ENCODE peak calls at places on chromosomes 2 and 18, in nine cellular contexts. K is cardiac fibroblast, V is activated B cell treated with CpG ODN at 0.5 μM for 24 hours, N is IMR-90, E is coronary artery, U is tibial nerve, I is A549, L is SK-N-SH, C is GM12878. A is an unnamed sample.

GRCh38 chr2:172446524-172447063 is 19.2 kb downstream of the ITGA6 start:
- DNase-seq in E (no peak), V (no peak), L (no peak), C (no peak), I (no peak), N (no peak), K (no peak), U (no peak), A (no peak)

GRCh38 chr18:8298186-8298585 is 311.1 kb upstream of the RAB12 start:
- DNase-seq in I (no peak), K (no peak), E (no peak), U (no peak), V (no peak), L (no peak), N (peak), C (no peak), A (no peak)

GRCh38 chr2:98771771-98772521 is 41.0 kb upstream of the MGAT4A start:
- DNase-seq in L (no peak), N (no peak), K (peak), U (no peak), I (no peak), C (no peak), V (no peak), E (no peak), A (no peak)

GRCh38 chr18:47602273-47602897 is 328.1 kb downstream of the SMAD2 start:
- DNase-seq in E (peak), N (no peak), C (no peak), L (no peak), U (no peak), V (no peak), K (no peak), I (no peak), A (no peak)

GRCh38 chr18:74216661-74217110 is 68.4 kb downstream of the TIMM21 start:
- DNase-seq in U (no peak), E (no peak), C (no peak), K (no peak), I (no peak), N (no peak), V (no peak), L (no peak), A (no peak)

GRCh38 chr2:26429779-26430654 is 28.3 kb downstream of the DRC1 start:
- DNase-seq in V (no peak), E (no peak), L (no peak), C (no peak), N (no peak), I (no peak), K (no peak), U (no peak), A (no peak)

GRCh38 chr2:12554235-12555011 is 162.3 kb upstream of the TRIB2 start:
- DNase-seq in I (no peak), N (no peak), U (no peak), V (no peak), K (no peak), E (no peak), C (no peak), L (no peak), A (no peak)

GRCh38 chr2:96760986-96761832 is 507 bp downstream of the CNNM4 start:
- DNase-seq in E (peak), K (peak), L (no peak), V (no peak), I (peak), U (no peak), C (no peak), N (no peak), A (no peak)

GRCh38 chr2:238313289-238313990 is 6.9 kb upstream of the TRAF3IP1 start:
- DNase-seq in N (no peak), C (no peak), E (no peak), I (no peak), U (no peak), K (no peak), V (no peak), L (no peak), A (no peak)

GRCh38 chr2:6011871-6012380 is 319.7 kb downstream of the SOX11 start:
- DNase-seq in V (no peak), I (no peak), L (peak), E (no peak), K (no peak), N (no peak), C (no peak), U (no peak), A (no peak)

GRCh38 chr2:2704380-2705093 is 373.5 kb upstream of the MYT1L start:
- DNase-seq in V (no peak), C (no peak), I (no peak), E (no peak), K (no peak), N (no peak), U (no peak), L (no peak), A (no peak)

GRCh38 chr2:241636182-241636982 is 576 bp downstream of the THAP4 start:
- DNase-seq in L (peak), N (peak), K (peak), I (peak), C (no peak), V (peak), U (no peak), E (no peak), A (no peak)

DNA sequence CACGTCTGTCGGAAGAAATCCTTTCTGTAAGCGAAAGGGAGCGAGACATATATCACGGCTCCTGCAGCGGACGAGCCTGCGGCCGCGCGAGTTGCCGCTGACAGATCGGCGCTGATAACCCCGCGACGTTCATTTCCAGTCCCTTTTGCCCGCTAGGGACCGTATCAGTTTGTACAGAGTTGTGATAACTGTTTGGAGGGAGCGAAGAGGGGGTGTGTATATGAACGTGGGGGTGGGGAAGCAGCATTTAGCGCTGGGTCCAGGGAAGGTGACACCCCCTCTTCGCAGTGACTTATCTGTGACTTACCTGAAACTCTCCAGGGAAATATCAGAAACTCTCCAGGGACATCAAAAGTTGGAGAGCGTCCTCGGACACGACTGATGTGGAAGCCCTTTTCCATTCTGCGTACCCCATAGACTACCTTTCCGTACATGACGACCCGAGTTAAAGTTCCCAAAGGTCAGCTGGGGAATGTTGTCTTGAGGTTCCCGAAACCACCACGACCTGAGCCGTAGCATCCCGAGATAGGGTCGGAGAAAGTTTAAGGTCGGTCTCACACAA is 948 bp upstream of the GATA6 start:
- DNase-seq in I (peak), N (no peak), L (peak), C (no peak), K (peak), U (no peak), E (no peak), V (no peak), A (no peak)
- TF ChIP-seq CTCF in I (no peak), N (no peak), L (peak), C (no peak), K (no peak), U (no peak), E (no peak), V (no peak), A (no peak)

GRCh38 chr18:26405190-26405781 is 143.1 kb downstream of the KCTD1 start:
- DNase-seq in E (no peak), K (peak), N (peak), L (peak), U (no peak), V (no peak), I (peak), C (no peak), A (peak)
- TF ChIP-seq CTCF in E (no peak), K (peak), N (peak), L (peak), U (peak), V (no peak), I (peak), C (peak), A (peak)

DNA sequence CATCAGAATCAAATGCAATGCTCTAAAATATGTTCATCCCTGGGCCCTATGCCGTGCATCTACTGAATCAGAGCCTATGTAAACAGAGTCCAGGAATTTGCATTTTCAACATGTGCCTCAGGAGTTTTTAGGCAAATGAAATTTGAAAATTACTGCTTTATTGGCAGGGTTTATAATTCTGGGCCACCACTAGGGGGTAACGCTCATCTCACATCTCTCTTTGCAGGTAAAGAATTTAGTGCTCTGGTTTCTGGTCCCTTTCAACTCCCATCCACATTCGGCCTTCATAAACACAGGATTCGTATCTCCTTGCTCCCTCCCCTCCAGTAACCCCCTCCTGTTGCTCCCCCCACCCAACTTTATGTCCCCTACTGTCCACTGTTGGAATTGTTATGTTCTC is 49.3 kb downstream of the LYPD6B start:
- DNase-seq in L (no peak), U (no peak), E (no peak), K (no peak), I (no peak), N (no peak), C (no peak), V (no peak), A (no peak)
- TF ChIP-seq CTCF in L (peak), U (no peak), E (no peak), K (no peak), I (no peak), N (peak), C (peak), V (no peak), A (peak)

GRCh38 chr2:201058914-201059313 is 12.6 kb downstream of the HYCC2 start:
- DNase-seq in K (no peak), I (no peak), V (no peak), U (no peak), L (no peak), C (no peak), E (no peak), N (no peak), A (no peak)

GRCh38 chr2:201057715-201058248 is 13.7 kb downstream of the HYCC2 start:
- DNase-seq in I (no peak), K (no peak), U (no peak), E (no peak), L (no peak), V (no peak), N (no peak), C (no peak), A (no peak)

GRCh38 chr2:201059961-201060525 is 11.4 kb downstream of the HYCC2 start:
- DNase-seq in C (no peak), L (no peak), V (no peak), N (no peak), E (no peak), K (no peak), I (no peak), U (no peak), A (no peak)

GRCh38 chr2:201057089-201057499 is 14.4 kb downstream of the HYCC2 start:
- DNase-seq in E (no peak), C (no peak), N (peak), V (no peak), K (peak), L (peak), I (no peak), U (no peak), A (no peak)
- TF ChIP-seq CTCF in E (no peak), C (no peak), N (no peak), V (no peak), K (no peak), L (no peak), I (no peak), U (no peak), A (no peak)

GRCh38 chr2:85246348-85246747 is 81.4 kb downstream of the TGOLN2 start:
- DNase-seq in N (no peak), I (no peak), C (no peak), L (peak), E (no peak), V (no peak), K (no peak), U (no peak), A (no peak)

GRCh38 chr2:85244798-85245197 is 83.0 kb downstream of the TGOLN2 start:
- DNase-seq in V (no peak), K (no peak), C (no peak), N (no peak), U (no peak), E (no peak), I (no peak), L (no peak), A (no peak)

GRCh38 chr2:85242321-85242720 is 85.5 kb downstream of the TGOLN2 start:
- DNase-seq in E (no peak), N (no peak), L (no peak), C (no peak), V (no peak), U (no peak), K (no peak), I (no peak), A (no peak)

GRCh38 chr2:85245891-85246290 is 81.9 kb downstream of the TGOLN2 start:
- DNase-seq in N (no peak), K (no peak), L (no peak), U (no peak), V (no peak), C (no peak), E (no peak), I (no peak), A (no peak)

DNA sequence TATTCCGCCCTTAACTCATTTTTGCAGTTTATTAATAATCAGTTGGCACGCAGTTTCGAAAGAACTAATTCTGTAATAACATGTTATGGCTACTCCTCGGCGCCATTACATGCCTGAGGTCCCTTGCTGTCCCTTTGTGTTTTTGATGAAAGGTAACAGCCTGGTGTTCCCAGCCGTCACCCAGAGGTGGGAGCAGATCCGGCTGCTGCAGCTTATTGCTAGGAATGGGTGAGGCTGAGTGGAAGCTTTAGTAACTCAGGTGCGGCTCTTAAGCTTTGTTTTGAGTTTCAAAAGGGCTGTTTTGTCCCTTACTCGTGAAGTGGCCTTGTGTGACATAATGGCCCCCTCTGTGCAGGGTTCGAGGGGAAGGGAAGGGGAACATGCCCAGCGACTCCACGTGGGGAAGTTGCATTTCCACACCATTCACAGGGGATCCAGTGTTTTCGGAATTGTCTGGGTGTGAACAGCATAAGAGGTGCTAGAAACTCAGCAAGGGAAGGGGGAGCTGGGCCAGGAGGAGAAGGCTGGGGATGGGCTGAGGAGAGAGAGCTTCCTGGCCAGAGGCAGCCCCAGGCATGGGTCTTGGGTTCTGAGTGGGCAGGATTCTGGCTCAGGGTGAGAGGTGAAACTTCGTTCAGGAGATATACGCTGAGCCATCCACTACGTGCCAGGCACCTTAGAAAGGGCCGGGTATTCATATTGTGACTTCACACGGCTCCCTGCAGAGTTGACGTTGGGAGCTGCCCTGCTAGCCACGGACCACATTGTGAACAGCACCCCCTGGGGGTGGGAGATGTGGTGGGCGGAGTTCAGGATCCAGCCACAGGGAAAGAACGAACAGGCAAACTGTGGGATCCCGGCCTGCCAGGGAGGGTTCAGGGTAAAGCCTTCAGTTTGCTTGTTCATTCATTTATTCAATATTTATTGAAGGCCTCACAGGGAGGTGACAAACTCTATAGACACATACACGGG is 84.4 kb downstream of the TGOLN2 start:
- DNase-seq in U (peak), I (peak), V (no peak), K (no peak), E (no peak), C (no peak), L (peak), N (no peak), A (no peak)
- TF ChIP-seq CTCF in U (peak), I (peak), V (no peak), K (peak), E (peak), C (peak), L (peak), N (peak), A (peak)

DNA sequence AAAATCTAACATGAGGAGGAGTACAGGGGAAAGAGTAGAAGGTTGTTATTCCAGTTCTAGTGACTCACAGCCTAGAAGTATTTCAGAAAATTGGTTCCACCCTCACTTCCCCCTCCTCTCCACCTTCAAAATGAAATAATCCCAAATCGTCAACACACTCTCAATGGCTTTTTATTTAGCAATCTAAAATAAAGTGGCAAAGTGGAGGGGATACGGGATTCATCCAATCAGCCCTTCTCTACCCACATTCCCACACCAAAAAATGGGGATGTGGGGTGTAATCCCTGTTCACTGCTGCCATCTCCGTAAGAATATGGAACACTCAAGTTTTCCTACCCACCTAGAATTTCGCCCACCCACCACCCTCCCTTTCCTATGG is 987 bp downstream of the NCKAP1 start:
- DNase-seq in L (no peak), N (peak), C (no peak), E (no peak), K (peak), V (no peak), U (no peak), I (no peak), A (no peak)
- TF ChIP-seq CTCF in L (peak), N (no peak), C (no peak), E (no peak), K (no peak), V (no peak), U (no peak), I (no peak), A (no peak)

GRCh38 chr18:22335644-22336275 is 82.0 kb downstream of the CTAGE1 start:
- DNase-seq in V (no peak), I (no peak), L (no peak), K (peak), N (no peak), U (no peak), C (no peak), E (no peak), A (no peak)

GRCh38 chr18:22337311-22337710 is 80.4 kb downstream of the CTAGE1 start:
- DNase-seq in U (no peak), V (no peak), N (no peak), K (peak), C (no peak), E (no peak), L (no peak), I (no peak), A (no peak)

GRCh38 chr18:22336406-22336805 is 81.3 kb downstream of the CTAGE1 start:
- DNase-seq in E (no peak), K (no peak), C (no peak), I (no peak), U (no peak), V (no peak), N (no peak), L (no peak), A (no peak)

GRCh38 chr18:22330508-22330907 is 87.2 kb downstream of the CTAGE1 start:
- DNase-seq in L (no peak), C (no peak), V (no peak), K (no peak), U (no peak), E (no peak), N (no peak), I (no peak), A (no peak)

DNA sequence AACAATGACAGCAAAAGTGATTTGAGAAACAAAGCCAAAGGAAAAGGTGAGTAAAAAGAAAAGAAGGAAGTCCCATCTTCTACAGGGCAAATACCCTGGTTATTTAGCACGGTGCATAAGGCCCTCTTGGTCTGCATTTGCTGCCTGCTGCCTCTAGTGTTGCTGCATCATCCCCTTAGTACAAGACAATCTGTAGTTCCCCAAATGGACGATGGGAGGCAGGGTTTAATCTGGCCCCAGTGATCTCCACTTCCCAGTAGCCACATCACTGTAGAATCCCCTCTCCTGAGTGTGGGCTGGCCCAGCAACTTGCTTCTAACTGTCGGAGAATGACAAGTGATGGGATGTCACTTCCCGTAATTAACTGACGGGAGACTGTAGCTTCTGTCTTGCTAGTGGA is 85.1 kb downstream of the CTAGE1 start:
- DNase-seq in U (no peak), N (no peak), V (no peak), L (no peak), E (no peak), C (no peak), I (peak), K (no peak), A (no peak)
- TF ChIP-seq CTCF in U (no peak), N (peak), V (no peak), L (peak), E (no peak), C (peak), I (no peak), K (no peak), A (peak)

GRCh38 chr2:117785740-117786139 is 28.8 kb upstream of the DDX18 start:
- DNase-seq in U (no peak), V (no peak), C (no peak), K (peak), E (no peak), N (peak), I (peak), L (peak), A (no peak)
- TF ChIP-seq CTCF in U (peak), V (peak), C (peak), K (peak), E (no peak), N (peak), I (peak), L (peak), A (peak)

DNA sequence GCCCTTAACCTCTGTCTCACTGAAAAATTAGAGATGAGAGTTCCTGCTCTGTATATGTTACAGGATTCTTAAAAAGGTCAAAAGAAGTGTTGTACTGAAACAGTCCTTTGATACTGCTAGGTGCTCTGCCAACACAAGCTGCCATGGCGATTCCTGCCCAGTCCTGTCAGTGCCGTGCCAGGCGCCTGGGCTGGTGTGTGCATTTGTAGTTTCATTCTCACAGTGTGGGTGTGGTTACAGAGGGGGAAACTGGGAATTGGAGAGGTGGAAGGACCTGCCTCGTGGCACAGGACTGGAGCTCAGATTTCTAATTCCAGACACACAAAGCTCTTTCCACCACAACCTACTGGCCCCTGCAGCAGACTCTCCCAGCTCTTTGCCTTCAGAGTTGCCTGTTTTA is 122.3 kb upstream of the RAB6C start:
- DNase-seq in L (no peak), K (no peak), E (no peak), C (no peak), U (no peak), N (no peak), I (no peak), V (no peak), A (no peak)
- TF ChIP-seq CTCF in L (no peak), K (no peak), E (no peak), C (no peak), U (no peak), N (no peak), I (no peak), V (no peak), A (no peak)